ENCODE peak calls at places on chromosomes 11 and 22, in five cellular contexts. U is left lung, A is GM10248, X is OCI-LY7, N is ascending aorta. I is an unnamed sample.

GRCh38 chr22:33806191-33806590 is 114.1 kb downstream of the LARGE1 start:
- DNase-seq in U (no peak), A (peak; percentile 19), X (peak; percentile 53), N (no peak), I (no peak)

GRCh38 chr11:92295175-92296137 is 70.8 kb downstream of the FAT3 start:
- DNase-seq in U (no peak), A (no peak), X (no peak), N (no peak), I (peak; percentile 73)

GRCh38 chr22:43136255-43136654 is 6.9 kb downstream of the MCAT start:
- DNase-seq in U (no peak), A (peak; percentile 82), X (peak; percentile 82), N (no peak), I (no peak)

GRCh38 chr11:33492569-33492968 is 208.1 kb downstream of the C11orf91 start:
- DNase-seq in U (no peak), A (no peak), X (no peak), N (no peak), I (no peak)

GRCh38 chr11:44120169-44120568 is 24.7 kb downstream of the EXT2 start:
- DNase-seq in U (no peak), A (no peak), X (no peak), N (no peak), I (no peak)

GRCh38 chr11:44726278-44727113 is at the start of gene TSPAN18:
- DNase-seq in U (no peak), A (peak; percentile 86), X (peak; percentile 26), N (no peak), I (peak; percentile 28)

GRCh38 chr11:119847836-119848235 is 118.8 kb upstream of the NECTIN1 start:
- DNase-seq in U (no peak), A (no peak), X (no peak), N (no peak), I (no peak)

GRCh38 chr11:10122337-10123197 is 171.5 kb downstream of the SBF2 start:
- DNase-seq in U (no peak), A (peak; percentile 22), X (no peak), N (no peak), I (no peak)

GRCh38 chr11:19872526-19873135 is 160.0 kb downstream of the NAV2 start:
- DNase-seq in U (no peak), A (no peak), X (no peak), N (no peak), I (no peak)

GRCh38 chr11:72072348-72072747 is 8.0 kb downstream of the NUMA1 start:
- DNase-seq in U (no peak), A (no peak), X (peak; percentile 65), N (no peak), I (no peak)

GRCh38 chr11:125300791-125301218 is 136.3 kb downstream of the PKNOX2 start:
- DNase-seq in U (no peak), A (no peak), X (no peak), N (no peak), I (no peak)

GRCh38 chr11:77039491-77040400 is 5.5 kb downstream of the B3GNT6 start:
- DNase-seq in U (no peak), A (peak; percentile 49), X (no peak), N (no peak), I (peak; percentile 73)

GRCh38 chr11:120128392-120129172 is 9.3 kb downstream of the TRIM29 start:
- DNase-seq in U (no peak), A (no peak), X (no peak), N (peak; percentile 17), I (peak; percentile 90)

GRCh38 chr11:45922425-45923082 is at the start of gene LARGE2:
- DNase-seq in U (peak; percentile 60), A (no peak), X (no peak), N (no peak), I (peak; percentile 50)

GRCh38 chr11:112962854-112963367 is 1.7 kb downstream of the NCAM1 start:
- DNase-seq in U (peak; percentile 35), A (peak; percentile 12), X (no peak), N (no peak), I (peak; percentile 42)

GRCh38 chr22:28799125-28799833 is 1.1 kb downstream of the XBP1 start:
- DNase-seq in U (no peak), A (no peak), X (peak; percentile 27), N (no peak), I (peak; percentile 62)

GRCh38 chr11:69601346-69601975 is 39.5 kb upstream of the CCND1 start:
- DNase-seq in U (no peak), A (no peak), X (no peak), N (no peak), I (peak; percentile 19)

GRCh38 chr22:27241430-27242110 is 560.0 kb downstream of the MN1 start:
- DNase-seq in U (no peak), A (no peak), X (no peak), N (peak; percentile 29), I (no peak)

GRCh38 chr22:33842421-33843094 is 77.7 kb downstream of the LARGE1 start:
- DNase-seq in U (no peak), A (no peak), X (peak; percentile 97), N (no peak), I (no peak)

GRCh38 chr11:121671276-121672168 is 218.8 kb upstream of the SORL1-AS1 start:
- DNase-seq in U (no peak), A (no peak), X (no peak), N (no peak), I (no peak)

GRCh38 chr11:15725246-15725645 is 610.5 kb downstream of the INSC start:
- DNase-seq in U (no peak), A (no peak), X (no peak), N (no peak), I (no peak)

GRCh38 chr22:17161991-17162390 is 2.9 kb upstream of the HDHD5 start:
- DNase-seq in U (no peak), A (no peak), X (no peak), N (no peak), I (no peak)

GRCh38 chr22:46758867-46759290 is 3.6 kb upstream of the TBC1D22A start:
- DNase-seq in U (no peak), A (peak; percentile 60), X (peak; percentile 68), N (no peak), I (peak; percentile 86)

GRCh38 chr11:57463596-57464342 is 3.4 kb downstream of the RTN4RL2 start:
- DNase-seq in U (no peak), A (no peak), X (no peak), N (no peak), I (no peak)

GRCh38 chr11:75868990-75869389 is 54.0 kb downstream of the UVRAG start:
- DNase-seq in U (no peak), A (no peak), X (no peak), N (no peak), I (no peak)

GRCh38 chr11:31262761-31263160 is 106.8 kb downstream of the DCDC1 start:
- DNase-seq in U (no peak), A (no peak), X (no peak), N (no peak), I (no peak)

GRCh38 chr11:84889556-84889955 is 737.6 kb downstream of the DLG2 start:
- DNase-seq in U (no peak), A (no peak), X (no peak), N (no peak), I (no peak)

GRCh38 chr22:48359613-48359965 is 1468.1 kb downstream of the BRD1 start:
- DNase-seq in U (no peak), A (no peak), X (no peak), N (no peak), I (no peak)

GRCh38 chr11:2793781-2794418 is 91.7 kb downstream of the CDKN1C start:
- DNase-seq in U (peak; percentile 19), A (no peak), X (no peak), N (no peak), I (no peak)

GRCh38 chr11:70688142-70688541 is 289.8 kb downstream of the CTTN start:
- DNase-seq in U (no peak), A (no peak), X (no peak), N (no peak), I (peak; percentile 43)

GRCh38 chr22:35021166-35021565 is 44.8 kb upstream of the ISX start:
- DNase-seq in U (no peak), A (no peak), X (no peak), N (no peak), I (peak; percentile 78)

GRCh38 chr11:15206791-15207190 is 92.1 kb downstream of the INSC start:
- DNase-seq in U (no peak), A (no peak), X (no peak), N (no peak), I (no peak)

GRCh38 chr11:70501026-70501901 is 102.9 kb downstream of the CTTN start:
- DNase-seq in U (peak; percentile 14), A (no peak), X (no peak), N (peak; percentile 16), I (no peak)

GRCh38 chr22:47169801-47170140 is 407.3 kb downstream of the TBC1D22A start:
- DNase-seq in U (peak; percentile 31), A (no peak), X (no peak), N (no peak), I (no peak)

GRCh38 chr22:24466831-24467249 is 28.3 kb upstream of the UPB1 start:
- DNase-seq in U (no peak), A (no peak), X (no peak), N (no peak), I (no peak)

GRCh38 chr11:95135155-95135554 is 45.5 kb downstream of the ENDOD1 start:
- DNase-seq in U (no peak), A (no peak), X (no peak), N (no peak), I (no peak)
- TF ChIP-seq CTCF in U (no peak), A (no peak), X (no peak), N (no peak), I (no peak)

GRCh38 chr11:101912823-101913284 is 2.0 kb upstream of the CEP126 start:
- DNase-seq in U (no peak), A (no peak), X (no peak), N (no peak), I (no peak)
- TF ChIP-seq CTCF in U (no peak), A (no peak), X (no peak), N (no peak), I (no peak)

DNA sequence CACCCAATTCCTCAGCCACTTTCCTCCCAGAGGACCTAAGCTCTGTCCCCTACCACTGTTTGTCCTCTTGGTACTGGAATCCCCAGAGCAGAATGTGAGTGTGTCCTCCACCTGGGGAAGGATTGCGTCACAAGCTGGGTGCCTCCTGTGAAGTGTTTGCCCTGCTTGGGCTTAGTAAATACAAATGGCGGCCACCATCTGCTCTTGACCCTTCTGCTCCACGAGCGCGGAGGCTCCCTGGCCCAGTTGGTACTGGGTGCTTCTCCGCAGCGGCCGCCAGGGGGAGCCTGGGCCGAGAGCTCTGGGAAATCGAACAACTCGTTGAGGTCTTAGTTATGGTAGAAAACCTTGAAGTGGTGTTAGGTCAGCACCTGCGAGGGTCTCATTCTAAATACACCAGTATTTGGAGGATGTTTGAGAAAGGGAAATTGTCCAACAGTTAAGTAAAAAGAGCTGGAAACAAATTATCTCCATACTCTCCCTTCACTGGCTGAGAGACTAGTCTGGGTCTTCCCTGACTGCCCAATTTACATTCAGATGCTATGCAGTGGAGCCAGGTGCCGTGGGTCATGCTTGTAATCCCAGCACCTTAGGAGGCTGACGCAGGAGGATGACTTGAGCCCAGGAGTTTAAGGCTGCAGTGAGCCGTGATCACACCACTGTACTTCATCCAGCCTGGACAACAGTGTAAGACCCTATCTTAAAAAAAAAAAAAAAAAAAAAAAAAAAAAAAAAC is 74.6 kb upstream of the TEAD1 start:
- DNase-seq in U (peak; percentile 86), A (peak; percentile 57), X (peak; percentile 47), N (no peak), I (peak; percentile 65)
- TF ChIP-seq CTCF in U (peak; percentile 83), A (peak; percentile 84), X (peak; percentile 87), N (peak; percentile 56), I (peak; percentile 75)

GRCh38 chr11:17473071-17473744 is 3.4 kb downstream of the ABCC8 start:
- DNase-seq in U (no peak), A (no peak), X (no peak), N (no peak), I (no peak)
- TF ChIP-seq CTCF in U (no peak), A (no peak), X (peak; percentile 23), N (no peak), I (no peak)

GRCh38 chr11:61555051-61555969 is 25.6 kb downstream of the SYT7 start:
- DNase-seq in U (no peak), A (no peak), X (no peak), N (no peak), I (no peak)
- TF ChIP-seq CTCF in U (no peak), A (no peak), X (no peak), N (no peak), I (no peak)